ENCODE peak calls at places on chromosomes 2 and 18, in four cellular contexts. V, Q, A and P are unnamed samples. For H3K9me3, the result is how much of the 10 kb centered on the place peaks cover.

GRCh38 chr2:85756195-85756594 is 2.4 kb downstream of the ATOH8 start:
- DNase-seq in V (no peak), Q (peak), A (no peak), P (no peak)

GRCh38 chr2:159850789-159851188 is 52.8 kb upstream of the CD302 start:
- DNase-seq in V (no peak), Q (no peak), A (no peak), P (no peak)

GRCh38 chr2:68877079-68877772 is 6.0 kb upstream of the BMP10 start:
- DNase-seq in V (no peak), Q (peak), A (no peak), P (no peak)

GRCh38 chr2:218295029-218295428 is 2.7 kb upstream of the TMBIM1 start:
- DNase-seq in V (no peak), Q (no peak), A (no peak), P (no peak)

GRCh38 chr2:189421644-189422043 is 19.6 kb upstream of the WDR75 start:
- DNase-seq in V (no peak), Q (peak), A (no peak), P (no peak)

GRCh38 chr2:112834379-112835014 is 2.1 kb downstream of the IL1B start:
- DNase-seq in V (peak), Q (no peak), A (no peak), P (no peak)

GRCh38 chr2:69483696-69484095 is 46.5 kb upstream of the NFU1 start:
- DNase-seq in V (no peak), Q (no peak), A (no peak), P (no peak)

GRCh38 chr2:159124441-159124911 is 156.0 kb downstream of the TANC1 start:
- DNase-seq in V (no peak), Q (no peak), A (peak), P (no peak)

GRCh38 chr18:50075772-50076171 is 119.2 kb downstream of the MYO5B start:
- DNase-seq in V (no peak), Q (no peak), A (no peak), P (no peak)

GRCh38 chr2:49403722-49404507 is 249.6 kb upstream of the FSHR start:
- DNase-seq in V (no peak), Q (no peak), A (no peak), P (no peak)

GRCh38 chr2:159133795-159134194 is 152.7 kb downstream of the WDSUB1 start:
- DNase-seq in V (peak), Q (no peak), A (no peak), P (no peak)

GRCh38 chr2:121345101-121345500 is 60.1 kb upstream of the TFCP2L1 start:
- DNase-seq in V (no peak), Q (no peak), A (no peak), P (no peak)

GRCh38 chr2:138689705-138690104 is 90.5 kb downstream of the NXPH2 start:
- DNase-seq in V (no peak), Q (no peak), A (no peak), P (no peak)

GRCh38 chr2:147293958-147294824 is 550.6 kb upstream of the ACVR2A start:
- DNase-seq in V (no peak), Q (no peak), A (no peak), P (no peak)

GRCh38 chr2:147294825-147295392 is 549.9 kb upstream of the ACVR2A start:
- DNase-seq in V (no peak), Q (no peak), A (no peak), P (no peak)

GRCh38 chr2:147297820-147298219 is 547.0 kb upstream of the ACVR2A start:
- DNase-seq in V (no peak), Q (no peak), A (no peak), P (no peak)
- H3K4me3 ChIP-seq in V (no peak), Q (no peak), A (no peak), P (no peak)

DNA sequence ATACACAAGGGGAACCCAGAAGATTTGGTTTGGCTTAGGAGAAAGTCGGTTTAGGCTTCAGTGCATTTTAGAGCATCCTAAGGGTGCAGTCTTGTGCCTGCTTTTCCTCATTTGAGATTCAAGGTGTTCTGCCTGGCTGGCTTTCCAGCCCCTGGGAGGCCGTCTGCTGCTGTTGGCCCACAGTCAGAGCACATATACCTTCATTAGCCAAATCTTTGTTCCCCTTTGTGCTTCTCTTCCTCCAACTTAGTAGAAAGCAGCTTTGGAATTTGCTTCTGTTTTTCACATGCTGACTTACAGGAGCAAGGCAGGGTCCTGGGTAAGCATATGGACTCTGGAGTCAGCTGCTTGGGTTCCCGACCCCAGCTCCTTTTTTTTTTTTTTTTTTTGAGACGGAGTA is 477.1 kb upstream of the TCF4 start:
- DNase-seq in V (no peak), Q (no peak), A (no peak), P (no peak)
- H3K9me3 ChIP-seq in V (under half), Q (under half), A (under half), P (under half)

GRCh38 chr2:64711260-64711659 is 57.5 kb upstream of the SERTAD2 start:
- DNase-seq in V (no peak), Q (peak), A (no peak), P (peak)
- H3K27ac ChIP-seq in V (no peak), Q (no peak), A (no peak), P (no peak)

DNA sequence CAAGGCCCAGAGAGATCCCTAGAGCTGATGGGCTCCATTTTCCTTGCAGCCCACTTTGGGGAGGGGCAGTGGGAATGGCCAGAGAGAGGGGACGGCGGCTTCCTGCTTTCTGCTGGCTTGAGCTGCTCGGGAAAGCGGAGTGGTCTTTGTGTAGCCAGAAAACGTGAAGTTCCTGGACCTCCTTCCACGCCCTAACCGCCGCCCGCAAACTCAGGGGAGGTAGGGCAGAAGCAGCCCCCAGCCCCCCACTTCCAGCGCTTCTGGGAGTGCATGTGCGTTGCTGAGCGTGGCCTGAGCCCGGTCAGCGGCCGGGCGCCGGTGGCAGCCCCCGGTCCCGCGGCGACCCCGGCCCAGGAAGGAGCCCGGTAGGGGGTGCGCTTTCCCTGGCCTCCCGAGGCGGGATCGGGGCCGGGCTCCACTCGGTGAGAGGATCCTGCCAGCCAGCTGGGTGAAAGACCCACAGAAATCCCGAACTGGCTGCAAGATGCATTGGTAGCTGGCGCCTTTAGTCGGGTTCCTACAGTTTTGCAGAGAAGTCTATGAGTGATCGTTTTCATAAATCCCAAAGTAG is 25.3 kb upstream of the BOD1L2 start:
- DNase-seq in V (no peak), Q (no peak), A (no peak), P (no peak)
- H3K4me3 ChIP-seq in V (no peak), Q (no peak), A (no peak), P (no peak)